ENCODE peak calls at places on chromosome 2, in five cellular contexts. W is effector memory CD8-positive, alpha-beta T cell; G is ureter; R is amniotic stem cell; D is activated CD4-positive, alpha-beta T cell treated with anti-CD3 and anti-CD28 coated beads, Interleukin-2, amount 50 U/mL, for 24 hours. X is an unnamed sample.
A peak's percentile ranks its signal among the peaks of the same experiment; 100 is the strongest.

GRCh38 chr2:17643031-17643615 is 102.6 kb downstream of the VSNL1 start:
- DNase-seq in D (no peak), G (peak; percentile 47), R (peak; percentile 83), W (no peak), X (peak; percentile 95)

GRCh38 chr2:241703128-241703604 is 1.3 kb downstream of the ING5 start:
- DNase-seq in W (no peak), D (no peak), G (no peak), R (no peak), X (no peak)

GRCh38 chr2:167190053-167190452 is 301.8 kb downstream of the XIRP2 start:
- DNase-seq in W (no peak), D (no peak), R (no peak), G (no peak), X (peak; percentile 46)

GRCh38 chr2:120343100-120343432 is 2.9 kb upstream of the INHBB start:
- DNase-seq in D (no peak), W (no peak), G (no peak), R (no peak), X (no peak)

GRCh38 chr2:29066271-29066860 is 8.0 kb downstream of the PCARE start:
- DNase-seq in W (no peak), D (no peak), R (no peak), G (no peak), X (peak; percentile 5)

GRCh38 chr2:118731396-118731795 is 116.1 kb downstream of the EN1 start:
- DNase-seq in G (no peak), D (no peak), R (no peak), W (no peak), X (no peak)

GRCh38 chr2:200901459-200902072 is 12.4 kb downstream of the NIF3L1 start:
- DNase-seq in G (peak; percentile 67), R (peak; percentile 86), W (peak; percentile 72), D (peak; percentile 72), X (peak; percentile 94)

GRCh38 chr2:173664520-173664919 is 300.7 kb downstream of the SP3 start:
- DNase-seq in G (no peak), D (no peak), W (no peak), R (no peak), X (no peak)

GRCh38 chr2:81645750-81646301 is 1341.3 kb upstream of the LRRTM1 start:
- DNase-seq in G (no peak), R (no peak), W (no peak), D (no peak), X (no peak)

GRCh38 chr2:120613742-120614481 is 121.8 kb upstream of the GLI2 start:
- DNase-seq in G (no peak), D (no peak), W (no peak), R (peak; percentile 70), X (peak; percentile 78)

GRCh38 chr2:120503793-120504571 is 158.0 kb downstream of the INHBB start:
- DNase-seq in G (no peak), W (no peak), R (no peak), D (no peak), X (peak; percentile 47)

GRCh38 chr2:133819906-133820305 is 251.6 kb upstream of the NCKAP5 start:
- DNase-seq in D (no peak), G (no peak), W (no peak), R (no peak), X (peak; percentile 44)

GRCh38 chr2:221429741-221430491 is 142.2 kb downstream of the EPHA4 start:
- DNase-seq in W (no peak), G (no peak), D (no peak), R (no peak), X (no peak)

GRCh38 chr2:236781933-236782788 is 212.5 kb downstream of the ACKR3 start:
- DNase-seq in W (no peak), G (no peak), D (no peak), R (no peak), X (no peak)

GRCh38 chr2:45009928-45010705 is 865 bp upstream of the SIX2 start:
- DNase-seq in R (peak; percentile 73), D (no peak), W (no peak), G (peak; percentile 75), X (peak; percentile 74)

GRCh38 chr2:17995594-17995993 is 117.1 kb downstream of the KCNS3 start:
- DNase-seq in D (no peak), G (no peak), W (no peak), R (no peak), X (no peak)

GRCh38 chr2:64326578-64327050 is 127.3 kb upstream of the LGALSL start:
- DNase-seq in R (no peak), W (no peak), D (no peak), G (no peak), X (no peak)

GRCh38 chr2:151946856-151947523 is 118.8 kb upstream of the ARL5A start:
- DNase-seq in W (peak; percentile 3), R (peak; percentile 12), G (peak; percentile 47), D (no peak), X (peak; percentile 24)

GRCh38 chr2:75466708-75467311 is 93.9 kb downstream of the EVA1A start:
- DNase-seq in D (no peak), W (no peak), R (no peak), G (no peak), X (peak; percentile 17)

GRCh38 chr2:99811544-99811943 is 321.7 kb upstream of the REV1 start:
- DNase-seq in G (no peak), D (no peak), W (no peak), R (peak; percentile 37), X (peak; percentile 84)

GRCh38 chr2:44244135-44244871 is 31.0 kb upstream of the SLC3A1 start:
- DNase-seq in G (peak; percentile 65), W (peak; percentile 47), R (peak; percentile 66), D (peak; percentile 55), X (peak; percentile 44)

GRCh38 chr2:14199040-14199439 is 433.5 kb upstream of the LRATD1 start:
- DNase-seq in G (no peak), W (no peak), R (no peak), D (no peak), X (peak; percentile 3)

GRCh38 chr2:124822516-124822915 is 797.4 kb downstream of the CNTNAP5 start:
- DNase-seq in D (no peak), W (no peak), R (no peak), G (no peak), X (no peak)

GRCh38 chr2:119940856-119941255 is 72.0 kb upstream of the EPB41L5 start:
- DNase-seq in W (no peak), R (no peak), D (no peak), G (no peak), X (no peak)

GRCh38 chr2:19746611-19747309 is 155.0 kb downstream of the TTC32 start:
- DNase-seq in G (no peak), W (no peak), R (no peak), D (no peak), X (no peak)

GRCh38 chr2:123415678-123416077 is 609.4 kb upstream of the CNTNAP5 start:
- DNase-seq in D (no peak), R (no peak), G (no peak), W (no peak), X (no peak)

GRCh38 chr2:240561325-240561971 is 1.3 kb downstream of the DUSP28 start:
- DNase-seq in G (peak; percentile 50), D (no peak), W (no peak), R (peak; percentile 12), X (peak; percentile 51)

GRCh38 chr2:17311771-17312511 is 206.3 kb downstream of the RAD51AP2 start:
- DNase-seq in R (no peak), G (no peak), W (no peak), D (no peak), X (no peak)

GRCh38 chr2:237132799-237133198 is 47.1 kb downstream of the COPS8 start:
- DNase-seq in G (no peak), W (no peak), D (no peak), R (no peak), X (no peak)

GRCh38 chr2:239036819-239037558 is 189.1 kb downstream of the TWIST2 start:
- DNase-seq in G (no peak), R (no peak), D (no peak), W (no peak), X (no peak)

GRCh38 chr2:194301946-194302345 is 1355.1 kb upstream of the SLC39A10 start:
- DNase-seq in G (no peak), D (no peak), R (no peak), W (no peak), X (no peak)

GRCh38 chr2:203730866-203731265 is 24.4 kb downstream of the CD28 start:
- DNase-seq in D (no peak), R (no peak), G (no peak), W (no peak), X (no peak)

GRCh38 chr2:102074167-102074778 is 68.3 kb upstream of the IL1R1 start:
- DNase-seq in G (no peak), W (no peak), R (no peak), D (no peak), X (no peak)